ENCODE peak calls at places on chromosomes 5 and 9, in six cellular contexts. C, H, D, Y, A and S are unnamed samples.

GRCh38 chr5:83509535-83509934 is 38.0 kb downstream of the VCAN start:
- DNase-seq in C (no peak), H (peak), D (no peak), Y (no peak), A (no peak), S (no peak)

GRCh38 chr9:105432247-105432857 is 15.5 kb upstream of the FSD1L start:
- DNase-seq in C (no peak), H (no peak), D (no peak), Y (no peak), A (no peak), S (no peak)

GRCh38 chr5:175887463-175887862 is 16.1 kb downstream of the CPLX2 start:
- DNase-seq in C (no peak), H (no peak), D (no peak), Y (no peak), A (no peak), S (no peak)

GRCh38 chr5:101370240-101370639 is 467.2 kb upstream of the ST8SIA4 start:
- DNase-seq in C (no peak), H (no peak), D (no peak), Y (no peak), A (no peak), S (no peak)

GRCh38 chr5:116135344-116135743 is 50.5 kb downstream of the COMMD10 start:
- DNase-seq in C (no peak), H (no peak), D (no peak), Y (no peak), A (no peak), S (no peak)

GRCh38 chr5:116038817-116039216 is 6.5 kb downstream of the ARL14EPL start:
- DNase-seq in C (no peak), H (no peak), D (no peak), Y (no peak), A (no peak), S (peak)

GRCh38 chr9:13160051-13160450 is 119.4 kb downstream of the MPDZ start:
- DNase-seq in C (no peak), H (no peak), D (no peak), Y (no peak), A (no peak), S (no peak)

GRCh38 chr9:78521680-78522079 is 224.8 kb downstream of the PSAT1 start:
- DNase-seq in C (no peak), H (no peak), D (no peak), Y (no peak), A (no peak), S (no peak)

GRCh38 chr5:147382776-147383175 is 127.1 kb downstream of the DPYSL3 start:
- DNase-seq in C (peak), H (no peak), D (no peak), Y (no peak), A (no peak), S (no peak)

GRCh38 chr9:106613250-106613737 is 249.7 kb upstream of the ZNF462 start:
- DNase-seq in C (no peak), H (peak), D (peak), Y (peak), A (no peak), S (no peak)

GRCh38 chr5:173454764-173455598 is 126.8 kb upstream of the STC2 start:
- DNase-seq in C (no peak), H (peak), D (peak), Y (no peak), A (peak), S (no peak)

GRCh38 chr5:108634251-108634950 is 113.3 kb upstream of the FER start:
- DNase-seq in C (no peak), H (no peak), D (no peak), Y (no peak), A (no peak), S (no peak)

GRCh38 chr5:163622796-163623195 is 117.4 kb downstream of the MAT2B start:
- DNase-seq in C (no peak), H (no peak), D (no peak), Y (no peak), A (no peak), S (no peak)

GRCh38 chr5:172179032-172179989 is 8.7 kb downstream of the STK10 start:
- DNase-seq in C (peak), H (no peak), D (peak), Y (no peak), A (no peak), S (peak)

GRCh38 chr9:136848393-136849037 is 694 bp upstream of the PHPT1 start:
- DNase-seq in C (peak), H (no peak), D (peak), Y (peak), A (no peak), S (no peak)

GRCh38 chr9:136849038-136849959 is at the start of gene PHPT1:
- DNase-seq in C (peak), H (peak), D (peak), Y (peak), A (peak), S (peak)

GRCh38 chr9:136847065-136847826 is 2.0 kb upstream of the PHPT1 start:
- DNase-seq in C (peak), H (no peak), D (peak), Y (peak), A (peak), S (no peak)

GRCh38 chr9:136846376-136847064 is 2.7 kb upstream of the PHPT1 start:
- DNase-seq in C (no peak), H (no peak), D (no peak), Y (no peak), A (no peak), S (no peak)

DNA sequence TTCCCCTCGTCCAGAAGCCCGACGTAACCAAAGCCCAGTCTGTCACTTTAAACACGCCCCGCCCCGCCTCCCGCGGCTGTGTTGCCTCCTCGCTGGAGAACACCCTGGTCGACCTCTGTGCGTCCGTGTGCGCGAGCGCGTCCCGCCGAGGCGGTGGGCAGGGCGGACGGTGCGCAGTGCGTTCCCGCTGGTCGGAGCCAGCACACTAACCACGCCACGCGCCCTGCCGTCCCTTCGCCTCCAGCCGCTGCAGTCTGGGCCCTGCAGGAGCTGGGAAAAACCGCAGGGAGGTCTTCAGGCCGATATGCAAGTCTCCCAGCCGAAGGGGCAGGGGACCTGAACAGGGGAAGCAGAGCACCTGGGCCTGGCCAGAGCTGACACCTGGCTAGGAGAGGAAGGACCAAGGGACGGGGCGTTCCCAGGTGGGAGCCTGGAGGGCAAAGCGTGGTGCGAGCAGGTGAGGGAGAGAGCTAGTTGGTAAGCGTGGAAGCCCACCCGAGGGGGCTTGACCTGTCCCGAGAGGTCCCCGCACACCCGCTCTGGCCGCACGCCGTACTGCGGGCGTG is 1.3 kb upstream of the PHPT1 start:
- DNase-seq in C (peak), H (peak), D (peak), Y (peak), A (peak), S (peak)
- H3K4me3 ChIP-seq in C (peak), H (peak), D (peak), Y (peak), A (peak), S (peak)

GRCh38 chr9:127495884-127496555 is 44.7 kb downstream of the LRSAM1 start:
- DNase-seq in C (no peak), H (peak), D (no peak), Y (no peak), A (no peak), S (no peak)
- H3K27ac ChIP-seq in C (no peak), H (no peak), D (peak), Y (peak), A (no peak), S (no peak)

DNA sequence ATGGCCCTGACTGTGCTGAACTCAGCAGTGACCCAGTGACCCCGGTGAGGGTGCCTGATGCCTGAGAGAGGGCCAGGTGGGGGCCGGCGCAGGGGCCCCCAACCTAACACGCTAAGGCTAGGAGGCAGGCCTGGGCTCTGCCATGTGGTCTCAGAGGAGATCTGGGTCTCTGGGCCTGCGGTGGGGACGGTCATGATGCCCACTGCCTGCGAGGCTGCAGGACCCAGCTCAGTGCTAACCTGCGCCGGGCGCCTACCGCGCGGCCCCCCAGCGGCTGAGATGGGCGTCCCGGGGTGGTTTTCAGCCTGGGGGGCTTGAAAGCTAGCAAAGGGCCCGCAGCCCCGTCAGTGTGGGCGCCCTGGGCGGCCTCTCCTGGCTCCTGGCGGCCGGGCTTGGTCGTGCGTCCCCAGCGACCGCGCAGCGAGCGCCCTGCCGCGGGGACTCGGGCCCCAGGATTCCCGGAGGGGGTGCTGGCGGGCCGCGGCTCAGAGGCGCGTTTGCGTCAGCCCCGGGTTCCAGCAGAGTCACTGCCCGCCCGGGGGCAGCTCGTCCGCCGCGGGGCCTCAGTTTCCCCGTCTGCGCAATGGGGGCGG is 2.5 kb downstream of the EGFL7 start:
- DNase-seq in C (peak), H (no peak), D (no peak), Y (no peak), A (no peak), S (no peak)
- TF ChIP-seq POLR2AphosphoS5 in C (peak), H (no peak), D (no peak), Y (no peak), A (no peak), S (no peak)

GRCh38 chr5:57382665-57383064 is 99.9 kb downstream of the ACTBL2 start:
- DNase-seq in C (no peak), H (no peak), D (no peak), Y (no peak), A (no peak), S (no peak)
- H3K4me3 ChIP-seq in C (no peak), H (no peak), D (no peak), Y (no peak), A (no peak), S (no peak)

DNA sequence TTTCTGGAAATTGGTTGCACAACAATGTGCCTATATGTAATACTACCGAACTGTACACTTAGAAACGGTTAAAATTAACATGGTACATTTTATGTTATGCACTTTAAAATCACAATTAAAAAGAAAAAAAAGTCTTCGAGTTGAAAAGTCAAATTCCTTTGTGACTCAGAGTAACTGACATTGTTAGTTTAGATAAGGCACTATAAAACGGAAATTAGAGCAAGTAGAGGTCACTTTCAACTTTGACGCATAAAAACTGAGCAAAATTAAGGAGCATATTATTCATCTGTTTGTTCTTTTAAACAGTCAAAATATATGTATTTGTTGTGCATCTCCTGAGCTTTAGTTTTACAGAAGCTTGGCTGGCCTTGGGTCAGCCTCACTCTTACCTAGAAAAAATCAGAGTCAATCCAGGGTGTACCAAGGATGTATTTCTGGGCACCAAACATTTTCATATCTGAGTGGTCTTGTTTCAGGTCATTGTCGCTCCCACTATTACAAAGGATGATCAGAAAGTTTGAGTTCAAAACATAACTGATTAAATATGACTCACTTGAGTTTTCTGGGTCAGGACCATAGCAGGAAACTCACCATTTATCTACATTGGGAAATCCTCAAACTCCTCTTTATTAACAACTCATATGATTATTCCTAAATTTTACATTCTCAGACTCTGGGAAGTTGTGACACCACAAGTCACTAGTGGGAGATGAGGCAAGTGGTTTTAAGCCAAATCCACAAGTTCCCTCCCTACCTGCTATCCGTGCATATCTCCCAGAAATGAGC is 160.6 kb downstream of the CCDC192 start:
- DNase-seq in C (no peak), H (no peak), D (no peak), Y (no peak), A (no peak), S (no peak)
- H3K27ac ChIP-seq in C (no peak), H (no peak), D (peak), Y (peak), A (no peak), S (peak)

DNA sequence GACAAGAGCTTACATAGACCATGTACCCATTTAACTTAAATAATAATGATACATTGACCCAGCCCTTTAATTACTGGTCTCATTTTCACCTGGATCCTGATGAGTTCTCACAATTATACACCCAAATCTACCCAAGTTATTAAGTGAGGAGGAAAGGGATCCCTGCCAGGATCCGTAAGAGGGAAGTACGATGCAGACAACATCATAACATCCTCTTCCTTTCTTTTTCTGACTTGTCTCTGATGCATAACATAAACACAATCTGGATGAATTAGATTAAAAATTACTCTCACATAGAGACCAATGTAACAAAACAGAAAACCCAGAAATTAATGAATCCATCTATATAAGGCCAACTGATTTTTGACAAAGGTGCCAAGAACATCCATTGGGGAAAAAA is 17.0 kb downstream of the MARCHF3 start:
- DNase-seq in C (no peak), H (no peak), D (no peak), Y (no peak), A (no peak), S (no peak)
- TF ChIP-seq POLR2AphosphoS5 in C (no peak), H (no peak), D (no peak), Y (no peak), A (no peak), S (no peak)

DNA sequence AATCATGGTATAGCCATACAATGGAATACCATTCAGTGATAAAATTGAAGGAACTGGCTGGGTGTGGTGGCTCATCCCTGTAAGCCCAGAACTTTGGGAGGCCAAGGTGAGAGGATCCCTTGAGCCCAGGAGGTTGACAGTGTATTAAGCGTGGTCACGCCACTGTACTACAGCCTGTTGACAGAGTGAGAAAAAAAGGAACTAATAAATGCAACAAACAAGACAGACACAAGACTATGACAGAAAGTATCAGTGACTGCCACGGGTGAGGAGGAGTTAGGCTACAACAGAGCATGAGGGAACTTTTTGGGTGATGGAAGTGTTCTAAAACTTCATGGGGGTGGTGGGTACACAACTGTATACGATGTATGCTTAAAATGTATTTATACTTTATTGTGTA is 2.2 kb downstream of the FNIP1 start:
- DNase-seq in C (no peak), H (no peak), D (no peak), Y (no peak), A (no peak), S (no peak)
- H3K4me3 ChIP-seq in C (no peak), H (no peak), D (no peak), Y (peak), A (no peak), S (peak)

GRCh38 chr9:96492993-96493531 is 43.1 kb downstream of the HABP4 start:
- DNase-seq in C (no peak), H (no peak), D (no peak), Y (no peak), A (no peak), S (no peak)

GRCh38 chr9:96494215-96494800 is 44.3 kb downstream of the HABP4 start:
- DNase-seq in C (no peak), H (no peak), D (no peak), Y (no peak), A (no peak), S (no peak)

GRCh38 chr9:96495341-96495740 is 45.4 kb downstream of the HABP4 start:
- DNase-seq in C (no peak), H (no peak), D (no peak), Y (no peak), A (no peak), S (no peak)

GRCh38 chr9:96491880-96492525 is 42.0 kb downstream of the HABP4 start:
- DNase-seq in C (no peak), H (no peak), D (no peak), Y (peak), A (no peak), S (no peak)

GRCh38 chr9:96493757-96494156 is 43.8 kb downstream of the HABP4 start:
- DNase-seq in C (no peak), H (no peak), D (no peak), Y (no peak), A (no peak), S (no peak)
- H3K27ac ChIP-seq in C (peak), H (no peak), D (no peak), Y (no peak), A (no peak), S (no peak)

GRCh38 chr5:77637170-77638074 is 1.1 kb downstream of the OTP start:
- DNase-seq in C (peak), H (no peak), D (no peak), Y (no peak), A (no peak), S (no peak)

GRCh38 chr5:77636423-77637169 is 1.9 kb downstream of the OTP start:
- DNase-seq in C (peak), H (no peak), D (no peak), Y (no peak), A (no peak), S (no peak)

GRCh38 chr5:77638204-77638762 is at the start of gene OTP:
- DNase-seq in C (no peak), H (no peak), D (no peak), Y (no peak), A (no peak), S (no peak)

GRCh38 chr5:77635073-77635472 is 3.4 kb downstream of the OTP start:
- DNase-seq in C (no peak), H (no peak), D (no peak), Y (no peak), A (no peak), S (no peak)

GRCh38 chr5:77635617-77636422 is 2.7 kb downstream of the OTP start:
- DNase-seq in C (peak), H (no peak), D (no peak), Y (no peak), A (no peak), S (no peak)
- TF ChIP-seq POLR2AphosphoS5 in C (no peak), H (no peak), D (no peak), Y (no peak), A (no peak), S (no peak)